ENCODE peak calls at places on chromosomes 11 and 22, in four cellular contexts. T, W, M and C are unnamed samples.

GRCh38 chr22:43077121-43077877 is 11.9 kb downstream of the TTLL1 start:
- DNase-seq in T (no peak), W (no peak), M (no peak), C (peak; percentile 57)

GRCh38 chr22:38080847-38081635 is 2.9 kb downstream of the SLC16A8 start:
- DNase-seq in T (peak; percentile 59), W (no peak), M (no peak), C (peak; percentile 73)

GRCh38 chr11:110655967-110656366 is 56.3 kb downstream of the ARHGAP20 start:
- DNase-seq in T (no peak), W (no peak), M (no peak), C (no peak)

GRCh38 chr11:63813563-63814382 is 517 bp downstream of the SPINDOC start:
- DNase-seq in T (peak; percentile 66), W (peak; percentile 19), M (peak; percentile 16), C (peak; percentile 61)

GRCh38 chr11:128549256-128549944 is 38.0 kb downstream of the ETS1 start:
- DNase-seq in T (peak; percentile 70), W (no peak), M (no peak), C (peak; percentile 90)

GRCh38 chr22:18035740-18036139 is 11.4 kb upstream of the MICAL3 start:
- DNase-seq in T (peak; percentile 46), W (no peak), M (no peak), C (no peak)

GRCh38 chr11:27447288-27447914 is 25.2 kb downstream of the LGR4 start:
- DNase-seq in T (no peak), W (no peak), M (no peak), C (no peak)

GRCh38 chr22:21778705-21779363 is 43.2 kb upstream of the YPEL1 start:
- DNase-seq in T (no peak), W (no peak), M (no peak), C (no peak)

GRCh38 chr11:5624489-5625278 is at the start of gene TRIM34:
- DNase-seq in T (peak; percentile 47), W (peak; percentile 51), M (peak; percentile 50), C (peak; percentile 55)

GRCh38 chr11:67405196-67405567 is 1.3 kb downstream of the TBC1D10C start:
- DNase-seq in T (no peak), W (no peak), M (no peak), C (no peak)

GRCh38 chr22:27554106-27554814 is 247.3 kb downstream of the MN1 start:
- DNase-seq in T (no peak), W (no peak), M (no peak), C (no peak)

GRCh38 chr22:31637375-31637937 is 24.6 kb downstream of the PISD start:
- DNase-seq in T (no peak), W (no peak), M (no peak), C (no peak)

GRCh38 chr11:819129-819931 is 616 bp downstream of the PNPLA2 start:
- DNase-seq in T (peak; percentile 94), W (peak; percentile 90), M (peak; percentile 90), C (peak; percentile 97)

GRCh38 chr11:47305734-47306483 is 36.0 kb downstream of the MADD start:
- DNase-seq in T (peak; percentile 53), W (no peak), M (no peak), C (peak; percentile 77)

GRCh38 chr11:12938590-12939247 is 70.4 kb upstream of the RASSF10 start:
- DNase-seq in T (no peak), W (no peak), M (no peak), C (no peak)

GRCh38 chr11:79185351-79185750 is 255.5 kb downstream of the TENM4 start:
- DNase-seq in T (no peak), W (no peak), M (no peak), C (no peak)

GRCh38 chr11:1452744-1453143 is 33.8 kb downstream of the MOB2 start:
- DNase-seq in T (no peak), W (no peak), M (no peak), C (no peak)

GRCh38 chr22:23117275-23117674 is 24.5 kb downstream of the RSPH14 start:
- DNase-seq in T (no peak), W (no peak), M (no peak), C (no peak)